ENCODE peak calls at places on chromosomes 13 and 19, in seven cellular contexts. R is transverse colon, I is fibroblast of pulmonary artery, B is GM23248, O is dorsolateral prefrontal cortex, Y is upper lobe of right lung, H is endodermal cell. V is an unnamed sample.

GRCh38 chr19:48551437-48552302 is at the start of gene SULT2B1:
- DNase-seq in I (no peak), Y (peak), O (no peak), R (peak), B (no peak), H (no peak), V (no peak)

GRCh38 chr19:1952635-1953034 is 11.7 kb downstream of the CSNK1G2 start:
- DNase-seq in O (no peak), B (peak), R (no peak), I (no peak), H (no peak), Y (no peak), V (no peak)

GRCh38 chr13:32426191-32426980 is 1.5 kb downstream of the N4BP2L1 start:
- DNase-seq in H (peak), O (no peak), R (peak), Y (no peak), I (no peak), B (peak), V (peak)

GRCh38 chr19:43934055-43934984 is 762 bp downstream of the ZNF45 start:
- DNase-seq in Y (no peak), B (peak), O (no peak), R (no peak), I (no peak), H (no peak), V (peak)

GRCh38 chr13:59997976-59998375 is 165.8 kb downstream of the DIAPH3 start:
- DNase-seq in Y (no peak), O (no peak), B (no peak), H (no peak), R (no peak), I (no peak), V (no peak)

GRCh38 chr13:32311188-32311897 is 3.8 kb downstream of the ZAR1L start:
- DNase-seq in O (no peak), B (no peak), I (no peak), R (no peak), Y (no peak), H (no peak), V (no peak)

GRCh38 chr13:33100876-33101275 is 84.7 kb downstream of the KL start:
- DNase-seq in B (no peak), H (no peak), I (no peak), R (no peak), O (no peak), Y (no peak), V (no peak)

GRCh38 chr13:91172160-91172559 is 175.3 kb upstream of the MIR17HG start:
- DNase-seq in R (no peak), I (no peak), Y (no peak), H (no peak), B (no peak), O (no peak), V (no peak)

GRCh38 chr19:51724543-51724942 is 752 bp upstream of the HAS1 start:
- DNase-seq in R (no peak), Y (no peak), O (no peak), H (no peak), I (no peak), B (peak), V (no peak)

GRCh38 chr19:38392707-38393308 is 4.3 kb downstream of the SPRED3 start:
- DNase-seq in Y (no peak), H (no peak), I (peak), O (no peak), R (no peak), B (peak), V (no peak)

GRCh38 chr13:25324100-25324499 is 22.7 kb downstream of the NUP58 start:
- DNase-seq in H (no peak), R (no peak), I (no peak), O (no peak), B (no peak), Y (no peak), V (no peak)

GRCh38 chr13:45781553-45782326 is 69.8 kb downstream of the SIAH3 start:
- DNase-seq in I (peak), H (no peak), Y (no peak), R (peak), B (peak), O (no peak), V (peak)

GRCh38 chr13:41015920-41016319 is 3.2 kb downstream of the ELF1 start:
- DNase-seq in H (no peak), I (no peak), Y (no peak), B (no peak), R (no peak), O (no peak), V (no peak)

GRCh38 chr13:41019027-41019487 is at the start of gene ELF1:
- DNase-seq in Y (no peak), H (no peak), I (peak), R (peak), B (peak), O (no peak), V (peak)

GRCh38 chr13:41018583-41018909 is 570 bp downstream of the ELF1 start:
- DNase-seq in I (no peak), B (no peak), Y (no peak), O (no peak), H (no peak), R (no peak), V (no peak)

GRCh38 chr13:41017744-41018582 is 1.2 kb downstream of the ELF1 start:
- DNase-seq in B (no peak), I (no peak), O (no peak), H (no peak), Y (no peak), R (no peak), V (peak)

GRCh38 chr13:41017153-41017552 is 2.0 kb downstream of the ELF1 start:
- DNase-seq in I (no peak), Y (no peak), R (peak), B (no peak), H (no peak), O (no peak), V (no peak)
- H3K4me3 ChIP-seq in I (no peak), Y (peak), R (peak), B (no peak), H (peak), O (no peak), V (peak)

GRCh38 chr19:8455018-8455417 is 10.2 kb downstream of the HNRNPM start:
- DNase-seq in Y (no peak), H (no peak), B (no peak), O (no peak), I (no peak), R (no peak), V (no peak)
- H3K4me3 ChIP-seq in Y (no peak), H (no peak), B (no peak), O (no peak), I (no peak), R (no peak), V (no peak)

GRCh38 chr19:41373993-41374392 is 2.3 kb upstream of the TMEM91 start:
- DNase-seq in H (no peak), O (peak), R (peak), Y (peak), I (peak), B (peak), V (no peak)
- H3K4me3 ChIP-seq in H (no peak), O (no peak), R (no peak), Y (no peak), I (no peak), B (no peak), V (no peak)

GRCh38 chr13:93037780-93038179 is 188.8 kb upstream of the GPC6 start:
- DNase-seq in R (no peak), H (no peak), Y (no peak), I (no peak), B (no peak), O (no peak), V (no peak)
- H3K4me3 ChIP-seq in R (no peak), H (no peak), Y (no peak), I (no peak), B (no peak), O (no peak), V (no peak)

GRCh38 chr19:9362905-9363304 is at the start of gene ZNF177:
- DNase-seq in B (peak), O (peak), R (no peak), Y (no peak), I (no peak), H (no peak), V (no peak)
- H3K4me3 ChIP-seq in B (peak), O (peak), R (no peak), Y (no peak), I (peak), H (no peak), V (no peak)

DNA sequence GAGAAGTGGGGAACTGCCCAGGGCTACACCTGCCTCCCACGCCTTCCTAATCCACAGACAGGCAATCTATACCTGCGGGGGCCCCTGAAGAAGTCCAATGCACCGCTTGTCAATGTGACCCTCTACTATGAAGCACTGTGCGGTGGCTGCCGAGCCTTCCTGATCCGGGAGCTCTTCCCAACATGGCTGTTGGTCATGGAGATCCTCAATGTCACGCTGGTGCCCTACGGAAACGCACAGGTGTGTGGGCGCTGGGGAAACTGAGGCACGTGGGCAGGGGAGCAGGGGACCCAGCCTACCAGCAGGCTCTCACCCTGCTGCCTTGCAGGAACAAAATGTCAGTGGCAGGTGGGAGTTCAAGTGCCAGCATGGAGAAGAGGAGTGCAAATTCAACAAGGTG is 1.4 kb downstream of the IFI30 start:
- DNase-seq in B (no peak), O (no peak), R (no peak), I (no peak), H (no peak), Y (no peak), V (no peak)
- H3K4me3 ChIP-seq in B (no peak), O (no peak), R (no peak), I (no peak), H (no peak), Y (peak), V (no peak)

GRCh38 chr19:46085888-46086287 is 38.6 kb downstream of the IGFL3 start:
- DNase-seq in Y (no peak), O (no peak), H (no peak), I (no peak), B (no peak), R (no peak), V (no peak)
- H3K4me3 ChIP-seq in Y (no peak), O (no peak), H (no peak), I (no peak), B (no peak), R (no peak), V (no peak)

GRCh38 chr19:16074488-16075365 is 1.6 kb upstream of the TPM4 start:
- DNase-seq in Y (peak), B (no peak), R (peak), I (no peak), O (no peak), H (peak), V (no peak)
- H3K4me3 ChIP-seq in Y (no peak), B (no peak), R (no peak), I (no peak), O (no peak), H (peak), V (no peak)

GRCh38 chr13:77353980-77354379 is 27.1 kb upstream of the MYCBP2 start:
- DNase-seq in O (no peak), I (no peak), B (no peak), Y (no peak), H (no peak), R (no peak), V (no peak)
- H3K4me3 ChIP-seq in O (no peak), I (no peak), B (no peak), Y (no peak), H (no peak), R (no peak), V (no peak)

DNA sequence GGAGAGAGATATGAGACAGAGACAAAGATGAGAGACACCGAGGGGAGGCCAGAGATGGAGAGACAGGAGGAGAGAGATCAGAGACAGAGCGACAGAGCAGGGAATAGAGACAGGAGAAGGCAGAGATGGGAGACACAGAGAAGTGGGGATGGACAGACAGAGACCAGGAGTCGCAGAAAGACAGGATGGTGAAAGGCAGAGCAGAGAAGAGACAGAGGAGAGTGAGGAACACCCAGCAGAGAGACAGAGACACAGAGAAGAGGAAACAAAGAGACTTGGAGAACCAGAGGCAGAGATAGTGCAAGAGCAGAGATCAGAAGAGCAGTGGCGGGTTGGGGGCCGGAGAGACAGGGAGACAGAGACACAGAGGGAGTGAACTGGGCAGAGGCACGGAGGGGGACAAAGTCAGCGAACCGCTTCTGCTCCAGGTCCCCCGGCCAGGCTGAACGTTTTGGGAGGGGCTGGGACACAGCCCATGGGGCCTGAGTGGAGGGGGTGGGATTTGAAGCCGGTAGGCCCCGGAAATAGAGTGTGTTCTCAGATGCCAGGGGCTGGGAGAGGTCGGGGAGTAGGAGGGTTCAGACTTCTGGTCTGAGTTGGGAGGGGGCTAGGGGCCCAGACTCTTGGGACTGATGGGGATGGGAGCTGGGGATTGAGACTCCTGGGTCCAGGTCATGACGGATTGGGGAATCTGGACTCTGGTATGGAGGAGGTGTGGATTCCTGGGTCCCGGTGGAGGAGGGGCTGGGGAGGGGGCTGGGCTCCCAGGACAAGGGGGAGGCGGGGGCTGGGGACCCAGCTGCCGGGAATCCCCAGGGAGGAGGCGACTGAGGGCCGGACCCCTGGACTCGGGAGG is 654 bp downstream of the ZNF579 start:
- DNase-seq in I (peak), R (no peak), O (no peak), H (peak), Y (no peak), B (peak), V (no peak)
- H3K4me3 ChIP-seq in I (peak), R (peak), O (peak), H (peak), Y (peak), B (peak), V (peak)

V was measured in Jurkat, Clone E6-1.